ENCODE peak calls at places on chromosome X, in six cellular contexts. One of them, this sample, is unnamed.

GRCh38 chrX:46407036-46407752 is 138.0 kb downstream of the ZNF674 start:
- DNase-seq in EH: peak
- DNase-seq in NCI-H1048: no peak
- DNase-seq in posterior vena cava: no peak
- DNase-seq in stimulated activated CD8-positive, alpha-beta memory T cell treated with anti-CD3 and anti-CD28 coated beads, Interleukin-4, amount 100 ng/mL, for 24 hours: no peak
- DNase-seq in astrocyte of the hippocampus: no peak
- DNase-seq in this sample: peak

GRCh38 chrX:15579778-15580747 is 20.7 kb downstream of the ACE2 start:
- DNase-seq in astrocyte of the hippocampus: peak
- DNase-seq in stimulated activated CD8-positive, alpha-beta memory T cell treated with anti-CD3 and anti-CD28 coated beads, Interleukin-4, amount 100 ng/mL, for 24 hours: no peak
- DNase-seq in posterior vena cava: no peak
- DNase-seq in NCI-H1048: no peak
- DNase-seq in EH: no peak
- DNase-seq in this sample: no peak

GRCh38 chrX:68669094-68669830 is 21.8 kb downstream of the STARD8 start:
- DNase-seq in astrocyte of the hippocampus: peak
- DNase-seq in EH: peak
- DNase-seq in NCI-H1048: no peak
- DNase-seq in posterior vena cava: no peak
- DNase-seq in stimulated activated CD8-positive, alpha-beta memory T cell treated with anti-CD3 and anti-CD28 coated beads, Interleukin-4, amount 100 ng/mL, for 24 hours: no peak
- DNase-seq in this sample: no peak

GRCh38 chrX:47836164-47837072 is at the start of gene ZNF81:
- DNase-seq in astrocyte of the hippocampus: peak
- DNase-seq in NCI-H1048: peak
- DNase-seq in posterior vena cava: peak
- DNase-seq in stimulated activated CD8-positive, alpha-beta memory T cell treated with anti-CD3 and anti-CD28 coated beads, Interleukin-4, amount 100 ng/mL, for 24 hours: peak
- DNase-seq in EH: peak
- DNase-seq in this sample: peak

GRCh38 chrX:74923942-74924448 is 1.3 kb downstream of the NEXMIF start:
- DNase-seq in astrocyte of the hippocampus: peak
- DNase-seq in posterior vena cava: no peak
- DNase-seq in stimulated activated CD8-positive, alpha-beta memory T cell treated with anti-CD3 and anti-CD28 coated beads, Interleukin-4, amount 100 ng/mL, for 24 hours: no peak
- DNase-seq in NCI-H1048: no peak
- DNase-seq in EH: no peak
- DNase-seq in this sample: no peak

GRCh38 chrX:147217334-147217733 is 402.8 kb upstream of the CXorf51A start:
- DNase-seq in astrocyte of the hippocampus: no peak
- DNase-seq in NCI-H1048: no peak
- DNase-seq in stimulated activated CD8-positive, alpha-beta memory T cell treated with anti-CD3 and anti-CD28 coated beads, Interleukin-4, amount 100 ng/mL, for 24 hours: no peak
- DNase-seq in posterior vena cava: no peak
- DNase-seq in EH: no peak
- DNase-seq in this sample: no peak

GRCh38 chrX:3501833-3502535 is 155.5 kb upstream of the MXRA5 start:
- DNase-seq in stimulated activated CD8-positive, alpha-beta memory T cell treated with anti-CD3 and anti-CD28 coated beads, Interleukin-4, amount 100 ng/mL, for 24 hours: no peak
- DNase-seq in astrocyte of the hippocampus: peak
- DNase-seq in posterior vena cava: no peak
- DNase-seq in NCI-H1048: no peak
- DNase-seq in EH: no peak
- DNase-seq in this sample: peak

GRCh38 chrX:73940893-73941470 is 363.0 kb upstream of the ZCCHC13 start:
- DNase-seq in NCI-H1048: no peak
- DNase-seq in EH: no peak
- DNase-seq in astrocyte of the hippocampus: no peak
- DNase-seq in posterior vena cava: no peak
- DNase-seq in stimulated activated CD8-positive, alpha-beta memory T cell treated with anti-CD3 and anti-CD28 coated beads, Interleukin-4, amount 100 ng/mL, for 24 hours: no peak
- DNase-seq in this sample: no peak

GRCh38 chrX:46251755-46252154 is 293.5 kb downstream of the ZNF674 start:
- DNase-seq in EH: peak
- DNase-seq in astrocyte of the hippocampus: peak
- DNase-seq in posterior vena cava: no peak
- DNase-seq in NCI-H1048: no peak
- DNase-seq in stimulated activated CD8-positive, alpha-beta memory T cell treated with anti-CD3 and anti-CD28 coated beads, Interleukin-4, amount 100 ng/mL, for 24 hours: no peak
- DNase-seq in this sample: peak

GRCh38 chrX:52346462-52347165 is 22.2 kb upstream of the XAGE2 start:
- DNase-seq in stimulated activated CD8-positive, alpha-beta memory T cell treated with anti-CD3 and anti-CD28 coated beads, Interleukin-4, amount 100 ng/mL, for 24 hours: no peak
- DNase-seq in astrocyte of the hippocampus: no peak
- DNase-seq in posterior vena cava: no peak
- DNase-seq in EH: peak
- DNase-seq in NCI-H1048: no peak
- DNase-seq in this sample: no peak

GRCh38 chrX:109997786-109998452 is 5.0 kb upstream of the TMEM164 start:
- DNase-seq in EH: no peak
- DNase-seq in posterior vena cava: no peak
- DNase-seq in stimulated activated CD8-positive, alpha-beta memory T cell treated with anti-CD3 and anti-CD28 coated beads, Interleukin-4, amount 100 ng/mL, for 24 hours: no peak
- DNase-seq in astrocyte of the hippocampus: no peak
- DNase-seq in NCI-H1048: no peak
- DNase-seq in this sample: no peak

GRCh38 chrX:40855411-40855810 is 120.1 kb upstream of the MED14 start:
- DNase-seq in stimulated activated CD8-positive, alpha-beta memory T cell treated with anti-CD3 and anti-CD28 coated beads, Interleukin-4, amount 100 ng/mL, for 24 hours: no peak
- DNase-seq in EH: peak
- DNase-seq in astrocyte of the hippocampus: peak
- DNase-seq in NCI-H1048: no peak
- DNase-seq in posterior vena cava: no peak
- DNase-seq in this sample: peak

GRCh38 chrX:134670241-134670811 is 12.1 kb upstream of the PLAC1 start:
- DNase-seq in stimulated activated CD8-positive, alpha-beta memory T cell treated with anti-CD3 and anti-CD28 coated beads, Interleukin-4, amount 100 ng/mL, for 24 hours: no peak
- DNase-seq in posterior vena cava: no peak
- DNase-seq in NCI-H1048: no peak
- DNase-seq in EH: peak
- DNase-seq in astrocyte of the hippocampus: peak
- DNase-seq in this sample: peak

GRCh38 chrX:7024850-7025249 is 122.7 kb upstream of the STS start:
- DNase-seq in EH: no peak
- DNase-seq in NCI-H1048: no peak
- DNase-seq in stimulated activated CD8-positive, alpha-beta memory T cell treated with anti-CD3 and anti-CD28 coated beads, Interleukin-4, amount 100 ng/mL, for 24 hours: no peak
- DNase-seq in astrocyte of the hippocampus: no peak
- DNase-seq in posterior vena cava: no peak
- DNase-seq in this sample: no peak

GRCh38 chrX:1386338-1387127 is 5.4 kb downstream of the SLC25A6 start:
- DNase-seq in stimulated activated CD8-positive, alpha-beta memory T cell treated with anti-CD3 and anti-CD28 coated beads, Interleukin-4, amount 100 ng/mL, for 24 hours: no peak
- DNase-seq in posterior vena cava: peak
- DNase-seq in NCI-H1048: no peak
- DNase-seq in astrocyte of the hippocampus: no peak
- DNase-seq in EH: no peak
- DNase-seq in this sample: no peak

GRCh38 chrX:68942141-68942540 is 113.3 kb downstream of the EFNB1 start:
- DNase-seq in posterior vena cava: no peak
- DNase-seq in astrocyte of the hippocampus: no peak
- DNase-seq in EH: no peak
- DNase-seq in stimulated activated CD8-positive, alpha-beta memory T cell treated with anti-CD3 and anti-CD28 coated beads, Interleukin-4, amount 100 ng/mL, for 24 hours: no peak
- DNase-seq in NCI-H1048: no peak
- DNase-seq in this sample: no peak

GRCh38 chrX:10159069-10159468 is 2.3 kb downstream of the CLCN4 start:
- DNase-seq in NCI-H1048: no peak
- DNase-seq in stimulated activated CD8-positive, alpha-beta memory T cell treated with anti-CD3 and anti-CD28 coated beads, Interleukin-4, amount 100 ng/mL, for 24 hours: no peak
- DNase-seq in EH: no peak
- DNase-seq in posterior vena cava: no peak
- DNase-seq in astrocyte of the hippocampus: no peak
- DNase-seq in this sample: no peak

GRCh38 chrX:118205996-118206395 is 89.4 kb upstream of the KLHL13 start:
- DNase-seq in astrocyte of the hippocampus: no peak
- DNase-seq in EH: no peak
- DNase-seq in stimulated activated CD8-positive, alpha-beta memory T cell treated with anti-CD3 and anti-CD28 coated beads, Interleukin-4, amount 100 ng/mL, for 24 hours: no peak
- DNase-seq in NCI-H1048: no peak
- DNase-seq in posterior vena cava: no peak
- DNase-seq in this sample: no peak

GRCh38 chrX:45992402-45993123 is 552.7 kb downstream of the ZNF674 start:
- DNase-seq in EH: no peak
- DNase-seq in stimulated activated CD8-positive, alpha-beta memory T cell treated with anti-CD3 and anti-CD28 coated beads, Interleukin-4, amount 100 ng/mL, for 24 hours: no peak
- DNase-seq in posterior vena cava: no peak
- DNase-seq in NCI-H1048: no peak
- DNase-seq in astrocyte of the hippocampus: no peak
- DNase-seq in this sample: no peak

GRCh38 chrX:46477435-46477834 is 67.8 kb downstream of the ZNF674 start:
- DNase-seq in astrocyte of the hippocampus: peak
- DNase-seq in NCI-H1048: no peak
- DNase-seq in EH: no peak
- DNase-seq in posterior vena cava: no peak
- DNase-seq in stimulated activated CD8-positive, alpha-beta memory T cell treated with anti-CD3 and anti-CD28 coated beads, Interleukin-4, amount 100 ng/mL, for 24 hours: no peak
- DNase-seq in this sample: peak

GRCh38 chrX:121831601-121832000 is 784.2 kb downstream of the GLUD2 start:
- DNase-seq in posterior vena cava: no peak
- DNase-seq in NCI-H1048: no peak
- DNase-seq in astrocyte of the hippocampus: peak
- DNase-seq in stimulated activated CD8-positive, alpha-beta memory T cell treated with anti-CD3 and anti-CD28 coated beads, Interleukin-4, amount 100 ng/mL, for 24 hours: no peak
- DNase-seq in EH: peak
- DNase-seq in this sample: no peak

GRCh38 chrX:151871244-151871643 is 41.4 kb upstream of the MAGEA4 start:
- DNase-seq in NCI-H1048: no peak
- DNase-seq in stimulated activated CD8-positive, alpha-beta memory T cell treated with anti-CD3 and anti-CD28 coated beads, Interleukin-4, amount 100 ng/mL, for 24 hours: no peak
- DNase-seq in astrocyte of the hippocampus: peak
- DNase-seq in EH: peak
- DNase-seq in posterior vena cava: no peak
- DNase-seq in this sample: peak

GRCh38 chrX:41522071-41522470 is 74.9 kb downstream of the NYX start:
- DNase-seq in astrocyte of the hippocampus: peak
- DNase-seq in posterior vena cava: no peak
- DNase-seq in stimulated activated CD8-positive, alpha-beta memory T cell treated with anti-CD3 and anti-CD28 coated beads, Interleukin-4, amount 100 ng/mL, for 24 hours: no peak
- DNase-seq in NCI-H1048: no peak
- DNase-seq in EH: no peak
- DNase-seq in this sample: no peak

GRCh38 chrX:12770440-12770839 is 20.8 kb upstream of the PRPS2 start:
- DNase-seq in astrocyte of the hippocampus: peak
- DNase-seq in EH: peak
- DNase-seq in NCI-H1048: peak
- DNase-seq in posterior vena cava: no peak
- DNase-seq in stimulated activated CD8-positive, alpha-beta memory T cell treated with anti-CD3 and anti-CD28 coated beads, Interleukin-4, amount 100 ng/mL, for 24 hours: no peak
- DNase-seq in this sample: peak

GRCh38 chrX:7147431-7147977 is at the start of gene STS:
- DNase-seq in stimulated activated CD8-positive, alpha-beta memory T cell treated with anti-CD3 and anti-CD28 coated beads, Interleukin-4, amount 100 ng/mL, for 24 hours: peak
- DNase-seq in posterior vena cava: peak
- DNase-seq in astrocyte of the hippocampus: peak
- DNase-seq in EH: no peak
- DNase-seq in NCI-H1048: no peak
- DNase-seq in this sample: peak

GRCh38 chrX:17559728-17560379 is 177.4 kb upstream of the SCML1 start:
- DNase-seq in posterior vena cava: no peak
- DNase-seq in stimulated activated CD8-positive, alpha-beta memory T cell treated with anti-CD3 and anti-CD28 coated beads, Interleukin-4, amount 100 ng/mL, for 24 hours: no peak
- DNase-seq in astrocyte of the hippocampus: peak
- DNase-seq in NCI-H1048: no peak
- DNase-seq in EH: peak
- DNase-seq in this sample: peak

GRCh38 chrX:1480082-1480785 is 27.5 kb upstream of the ASMTL start:
- DNase-seq in astrocyte of the hippocampus: no peak
- DNase-seq in stimulated activated CD8-positive, alpha-beta memory T cell treated with anti-CD3 and anti-CD28 coated beads, Interleukin-4, amount 100 ng/mL, for 24 hours: no peak
- DNase-seq in posterior vena cava: no peak
- DNase-seq in EH: no peak
- DNase-seq in NCI-H1048: no peak
- DNase-seq in this sample: no peak

GRCh38 chrX:23981222-23981621 is 45.8 kb downstream of the KLHL15 start:
- DNase-seq in posterior vena cava: no peak
- DNase-seq in EH: no peak
- DNase-seq in astrocyte of the hippocampus: no peak
- DNase-seq in NCI-H1048: no peak
- DNase-seq in stimulated activated CD8-positive, alpha-beta memory T cell treated with anti-CD3 and anti-CD28 coated beads, Interleukin-4, amount 100 ng/mL, for 24 hours: no peak
- DNase-seq in this sample: no peak

GRCh38 chrX:19270727-19271126 is 73.0 kb upstream of the PDHA1 start:
- DNase-seq in posterior vena cava: no peak
- DNase-seq in NCI-H1048: no peak
- DNase-seq in EH: no peak
- DNase-seq in astrocyte of the hippocampus: no peak
- DNase-seq in stimulated activated CD8-positive, alpha-beta memory T cell treated with anti-CD3 and anti-CD28 coated beads, Interleukin-4, amount 100 ng/mL, for 24 hours: no peak
- DNase-seq in this sample: no peak

GRCh38 chrX:121356139-121356849 is 308.9 kb downstream of the GLUD2 start:
- DNase-seq in NCI-H1048: no peak
- DNase-seq in EH: no peak
- DNase-seq in astrocyte of the hippocampus: no peak
- DNase-seq in posterior vena cava: no peak
- DNase-seq in stimulated activated CD8-positive, alpha-beta memory T cell treated with anti-CD3 and anti-CD28 coated beads, Interleukin-4, amount 100 ng/mL, for 24 hours: no peak
- DNase-seq in this sample: no peak

GRCh38 chrX:72045552-72046277 is 86.0 kb downstream of the RTL5 start:
- DNase-seq in stimulated activated CD8-positive, alpha-beta memory T cell treated with anti-CD3 and anti-CD28 coated beads, Interleukin-4, amount 100 ng/mL, for 24 hours: no peak
- DNase-seq in posterior vena cava: no peak
- DNase-seq in astrocyte of the hippocampus: peak
- DNase-seq in EH: no peak
- DNase-seq in NCI-H1048: peak
- DNase-seq in this sample: no peak

GRCh38 chrX:5916945-5917344 is 311.7 kb downstream of the NLGN4X start:
- DNase-seq in posterior vena cava: no peak
- DNase-seq in NCI-H1048: no peak
- DNase-seq in EH: no peak
- DNase-seq in astrocyte of the hippocampus: no peak
- DNase-seq in stimulated activated CD8-positive, alpha-beta memory T cell treated with anti-CD3 and anti-CD28 coated beads, Interleukin-4, amount 100 ng/mL, for 24 hours: no peak
- DNase-seq in this sample: no peak

GRCh38 chrX:38754102-38754790 is 47.0 kb upstream of the MID1IP1 start:
- DNase-seq in posterior vena cava: no peak
- DNase-seq in astrocyte of the hippocampus: peak
- DNase-seq in EH: peak
- DNase-seq in NCI-H1048: no peak
- DNase-seq in stimulated activated CD8-positive, alpha-beta memory T cell treated with anti-CD3 and anti-CD28 coated beads, Interleukin-4, amount 100 ng/mL, for 24 hours: no peak
- DNase-seq in this sample: peak

GRCh38 chrX:119728487-119728886 is 29.9 kb upstream of the SOWAHD start:
- DNase-seq in NCI-H1048: no peak
- DNase-seq in stimulated activated CD8-positive, alpha-beta memory T cell treated with anti-CD3 and anti-CD28 coated beads, Interleukin-4, amount 100 ng/mL, for 24 hours: no peak
- DNase-seq in astrocyte of the hippocampus: no peak
- DNase-seq in EH: no peak
- DNase-seq in posterior vena cava: no peak
- DNase-seq in this sample: no peak

GRCh38 chrX:138745215-138745614 is 33.7 kb upstream of the FGF13 start:
- DNase-seq in NCI-H1048: peak
- DNase-seq in posterior vena cava: no peak
- DNase-seq in astrocyte of the hippocampus: peak
- DNase-seq in stimulated activated CD8-positive, alpha-beta memory T cell treated with anti-CD3 and anti-CD28 coated beads, Interleukin-4, amount 100 ng/mL, for 24 hours: no peak
- DNase-seq in EH: peak
- DNase-seq in this sample: peak